ENCODE peak calls at places on chromosomes 4 and X, in five cellular contexts. O is NCI-H1417 treated with DMSO at 0.1 percent for 48 hours, W is left colon, G is occipital lobe, U is iPS-NIHi11. B is an unnamed sample.
A peak's percentile ranks its signal among the peaks of the same experiment; 100 is the strongest.

GRCh38 chr4:112005027-112005426 is 140.2 kb upstream of the FAM241A start:
- DNase-seq in G (no peak), W (no peak), O (no peak), U (no peak), B (no peak)

GRCh38 chr4:185282968-185283367 is 73.6 kb downstream of the SNX25 start:
- DNase-seq in G (no peak), O (no peak), W (no peak), U (peak; percentile 43), B (no peak)

GRCh38 chr4:184470785-184471110 is 3.6 kb downstream of the IRF2 start:
- DNase-seq in U (no peak), O (no peak), W (no peak), G (no peak), B (no peak)

GRCh38 chrX:53544936-53545335 is 110.8 kb upstream of the HSD17B10 start:
- DNase-seq in G (no peak), O (no peak), U (no peak), W (no peak), B (no peak)

GRCh38 chr4:105440890-105441289 is 33.0 kb downstream of the PPA2 start:
- DNase-seq in G (no peak), W (no peak), U (no peak), O (no peak), B (no peak)

GRCh38 chrX:44344194-44344593 is 722 bp upstream of the EFHC2 start:
- DNase-seq in G (no peak), O (no peak), W (peak; percentile 28), U (no peak), B (no peak)

GRCh38 chr4:16785800-16786527 is 112.5 kb downstream of the LDB2 start:
- DNase-seq in O (no peak), U (no peak), W (no peak), G (no peak), B (no peak)

GRCh38 chrX:134990475-134991473 is at the start of gene SMIM10:
- DNase-seq in W (peak; percentile 53), O (no peak), U (peak; percentile 53), G (peak; percentile 2), B (peak; percentile 19)

GRCh38 chr4:97215426-97215825 is 927.9 kb downstream of the STPG2 start:
- DNase-seq in G (no peak), W (no peak), O (no peak), U (no peak), B (no peak)

GRCh38 chrX:48890296-48890925 is 7.2 kb downstream of the TIMM17B start:
- DNase-seq in O (no peak), G (no peak), W (no peak), U (no peak), B (peak; percentile 26)

GRCh38 chr4:158094413-158095110 is 78.3 kb downstream of the GASK1B start:
- DNase-seq in U (peak; percentile 5), G (no peak), O (no peak), W (no peak), B (no peak)

GRCh38 chr4:145739840-145740239 is 59.9 kb downstream of the C4orf51 start:
- DNase-seq in U (no peak), O (no peak), W (peak; percentile 55), G (no peak), B (no peak)

GRCh38 chr4:104500452-104500851 is 5.8 kb upstream of the CXXC4 start:
- DNase-seq in U (no peak), G (no peak), O (no peak), W (peak; percentile 38), B (no peak)

GRCh38 chr4:42673084-42673429 is 16.2 kb upstream of the ATP8A1 start:
- DNase-seq in W (no peak), O (no peak), U (peak; percentile 9), G (no peak), B (no peak)

GRCh38 chrX:149630681-149631292 is 805 bp downstream of the TMEM185A start:
- DNase-seq in W (no peak), G (peak; percentile 1), O (no peak), U (no peak), B (no peak)

GRCh38 chr4:29277381-29277780 is 1442.8 kb upstream of the PCDH7 start:
- DNase-seq in W (no peak), U (no peak), O (no peak), G (no peak), B (no peak)

GRCh38 chr4:1637580-1638271 is 46.4 kb downstream of the FAM53A start:
- DNase-seq in O (no peak), W (no peak), U (no peak), G (no peak), B (no peak)

GRCh38 chrX:120358687-120359086 is 3.2 kb upstream of the ATP1B4 start:
- DNase-seq in O (peak; percentile 12), U (peak; percentile 4), G (no peak), W (no peak), B (peak; percentile 78)

GRCh38 chrX:41014776-41015175 is 70.5 kb upstream of the USP9X start:
- DNase-seq in O (no peak), G (no peak), U (no peak), W (peak; percentile 1), B (no peak)

GRCh38 chrX:37926700-37927099 is 79.3 kb upstream of the DYNLT3 start:
- DNase-seq in W (no peak), U (peak; percentile 15), G (no peak), O (no peak), B (no peak)

GRCh38 chrX:119605398-119605738 is 856 bp downstream of the NKRF start:
- DNase-seq in U (no peak), O (no peak), W (peak; percentile 40), G (peak; percentile 3), B (peak; percentile 15)

GRCh38 chr4:98928131-98928504 is 815 bp downstream of the EIF4E start:
- DNase-seq in G (peak; percentile 60), U (peak; percentile 82), W (peak; percentile 80), O (no peak), B (peak; percentile 71)

GRCh38 chr4:138643827-138644226 is 371.8 kb upstream of the NOCT start:
- DNase-seq in G (no peak), U (no peak), W (no peak), O (no peak), B (no peak)

GRCh38 chrX:12611471-12611870 is 179.7 kb upstream of the PRPS2 start:
- DNase-seq in U (no peak), G (no peak), W (no peak), O (no peak), B (no peak)

GRCh38 chr4:81786063-81786763 is 314.5 kb upstream of the RASGEF1B start:
- DNase-seq in O (peak; percentile 28), G (no peak), U (no peak), W (no peak), B (no peak)

GRCh38 chr4:56790566-56791175 is 30.8 kb downstream of the SPINK2 start:
- DNase-seq in W (no peak), G (no peak), U (no peak), O (no peak), B (no peak)

GRCh38 chrX:40098264-40099045 is 697 bp upstream of the BCOR start:
- DNase-seq in U (no peak), G (peak; percentile 5), O (no peak), W (peak; percentile 52), B (peak; percentile 48)

GRCh38 chrX:8341814-8342590 is 122.6 kb upstream of the VCX3B start:
- DNase-seq in O (no peak), G (peak; percentile 20), W (no peak), U (no peak), B (peak; percentile 37)

GRCh38 chr4:24849662-24850280 is 54.4 kb downstream of the SOD3 start:
- DNase-seq in G (no peak), O (no peak), U (no peak), W (no peak), B (no peak)

GRCh38 chr4:34193451-34194154 is 2050.7 kb downstream of the ARAP2 start:
- DNase-seq in O (no peak), W (no peak), U (no peak), G (no peak), B (no peak)

GRCh38 chr4:38691251-38692008 is 27.4 kb downstream of the KLF3 start:
- DNase-seq in W (no peak), O (no peak), U (no peak), G (no peak), B (no peak)

GRCh38 chrX:323721-324628 is 5.4 kb upstream of the GTPBP6 start:
- DNase-seq in U (no peak), O (no peak), W (peak; percentile 89), G (no peak), B (no peak)

GRCh38 chrX:108453841-108454240 is 14.2 kb downstream of the COL4A5 start:
- DNase-seq in U (no peak), O (no peak), G (no peak), W (no peak), B (no peak)

B was measured in head of caudate nucleus.